ENCODE peak calls at places on chromosomes 7 and 10, in four cellular contexts. O, L, C and S are unnamed samples.

GRCh38 chr10:102153093-102153620 is 968 bp downstream of the NOLC1 start:
- DNase-seq in O (no peak), L (no peak), C (no peak), S (no peak)

GRCh38 chr7:2444476-2444875 is 31.7 kb downstream of the GRIFIN start:
- DNase-seq in O (peak; percentile 7), L (no peak), C (no peak), S (no peak)

GRCh38 chr10:546451-546850 is 143.0 kb downstream of the DIP2C start:
- DNase-seq in O (no peak), L (no peak), C (no peak), S (no peak)

GRCh38 chr7:6917258-6917657 is 91.2 kb upstream of the CCZ1B start:
- DNase-seq in O (no peak), L (no peak), C (no peak), S (no peak)

GRCh38 chr10:87671416-87671815 is 11.7 kb downstream of the PAPSS2 start:
- DNase-seq in O (no peak), L (no peak), C (no peak), S (no peak)

GRCh38 chr10:18195060-18195799 is 55.0 kb downstream of the CACNB2 start:
- DNase-seq in O (no peak), L (no peak), C (no peak), S (no peak)

GRCh38 chr10:1376384-1376945 is 320.3 kb downstream of the WDR37 start:
- DNase-seq in O (no peak), L (no peak), C (no peak), S (no peak)

GRCh38 chr7:63042730-63043511 is 955.7 kb upstream of the ZNF722 start:
- DNase-seq in O (no peak), L (no peak), C (no peak), S (no peak)

GRCh38 chr10:49613882-49614241 is at the start of gene CHAT:
- DNase-seq in O (no peak), L (no peak), C (no peak), S (no peak)

GRCh38 chr7:88141025-88141424 is 78.8 kb downstream of the SRI start:
- DNase-seq in O (no peak), L (no peak), C (no peak), S (no peak)

GRCh38 chr10:58531084-58531695 is 18.5 kb downstream of the BICC1 start:
- DNase-seq in O (peak; percentile 45), L (peak; percentile 57), C (peak; percentile 65), S (peak; percentile 59)

GRCh38 chr7:112383671-112384417 is 66.4 kb upstream of the IFRD1 start:
- DNase-seq in O (no peak), L (no peak), C (no peak), S (peak; percentile 18)

GRCh38 chr7:77473240-77474005 is 57.3 kb upstream of the GSAP start:
- DNase-seq in O (no peak), L (no peak), C (no peak), S (no peak)

GRCh38 chr7:55129409-55130078 is 110.7 kb downstream of the EGFR start:
- DNase-seq in O (no peak), L (no peak), C (no peak), S (no peak)

GRCh38 chr7:135322571-135323340 is 89.1 kb downstream of the STRA8 start:
- DNase-seq in O (no peak), L (no peak), C (no peak), S (no peak)

GRCh38 chr7:81684513-81685262 is 85.2 kb downstream of the HGF start:
- DNase-seq in O (no peak), L (peak; percentile 95), C (peak; percentile 53), S (peak; percentile 99)

GRCh38 chr10:12638103-12638502 is 288.8 kb downstream of the CAMK1D start:
- DNase-seq in O (no peak), L (no peak), C (peak; percentile 24), S (no peak)

GRCh38 chr10:103257812-103258211 is 12.1 kb downstream of the RPEL1 start:
- DNase-seq in O (no peak), L (no peak), C (no peak), S (no peak)

GRCh38 chr10:79101560-79101971 is 32.8 kb downstream of the ZMIZ1 start:
- DNase-seq in O (no peak), L (no peak), C (no peak), S (no peak)

GRCh38 chr7:28052933-28053332 is 127.7 kb downstream of the JAZF1 start:
- DNase-seq in O (no peak), L (no peak), C (no peak), S (no peak)

GRCh38 chr7:46830-47140 is 145.6 kb upstream of the FAM20C start:
- DNase-seq in O (no peak), L (no peak), C (no peak), S (no peak)

GRCh38 chr10:81876253-81876731 is 1.3 kb downstream of the NRG3 start:
- DNase-seq in O (no peak), L (no peak), C (no peak), S (no peak)

GRCh38 chr7:80837345-80837744 is 81.5 kb downstream of the SEMA3C start:
- DNase-seq in O (no peak), L (no peak), C (no peak), S (no peak)

GRCh38 chr10:70561051-70561450 is 41.5 kb downstream of the PRF1 start:
- DNase-seq in O (no peak), L (no peak), C (no peak), S (no peak)

GRCh38 chr7:112001089-112001826 is 204.9 kb downstream of the DOCK4 start:
- DNase-seq in O (no peak), L (peak; percentile 37), C (peak; percentile 26), S (peak; percentile 38)

GRCh38 chr10:73875139-73875475 is 752 bp upstream of the CAMK2G start:
- DNase-seq in O (no peak), L (no peak), C (no peak), S (no peak)

GRCh38 chr7:142603870-142604448 is 145.3 kb upstream of the PRSS1 start:
- DNase-seq in O (peak; percentile 83), L (peak; percentile 53), C (peak; percentile 52), S (peak; percentile 64)

GRCh38 chr10:23035569-23035968 is 59.8 kb upstream of the MSRB2 start:
- DNase-seq in O (peak; percentile 15), L (peak; percentile 21), C (peak; percentile 10), S (no peak)

GRCh38 chr7:28748934-28749584 is 209.1 kb downstream of the TRIL start:
- DNase-seq in O (no peak), L (peak; percentile 38), C (no peak), S (peak; percentile 76)

GRCh38 chr10:88565072-88565471 is 18.0 kb downstream of the RNLS start:
- DNase-seq in O (no peak), L (peak; percentile 12), C (no peak), S (no peak)

GRCh38 chr10:14322531-14322930 is 8.2 kb downstream of the FRMD4A start:
- DNase-seq in O (no peak), L (no peak), C (no peak), S (no peak)

GRCh38 chr7:17422966-17423365 is 124.5 kb downstream of the AHR start:
- DNase-seq in O (no peak), L (no peak), C (no peak), S (no peak)

GRCh38 chr7:82166666-82167065 is 276.9 kb downstream of the CACNA2D1 start:
- DNase-seq in O (no peak), L (no peak), C (no peak), S (no peak)

GRCh38 chr7:73869011-73869785 is 8.2 kb downstream of the TMEM270 start:
- DNase-seq in O (no peak), L (no peak), C (no peak), S (no peak)

GRCh38 chr10:106897631-106898161 is 266.8 kb downstream of the SORCS1 start:
- DNase-seq in O (no peak), L (no peak), C (no peak), S (no peak)
- TF ChIP-seq POLR2AphosphoS5 in O (no peak), L (no peak), C (no peak), S (no peak)

GRCh38 chr10:109280837-109281236 is 642.5 kb downstream of the XPNPEP1 start:
- DNase-seq in O (no peak), L (no peak), C (no peak), S (no peak)
- TF ChIP-seq TCF7L2 in O (no peak), L (no peak), C (no peak), S (no peak)

DNA sequence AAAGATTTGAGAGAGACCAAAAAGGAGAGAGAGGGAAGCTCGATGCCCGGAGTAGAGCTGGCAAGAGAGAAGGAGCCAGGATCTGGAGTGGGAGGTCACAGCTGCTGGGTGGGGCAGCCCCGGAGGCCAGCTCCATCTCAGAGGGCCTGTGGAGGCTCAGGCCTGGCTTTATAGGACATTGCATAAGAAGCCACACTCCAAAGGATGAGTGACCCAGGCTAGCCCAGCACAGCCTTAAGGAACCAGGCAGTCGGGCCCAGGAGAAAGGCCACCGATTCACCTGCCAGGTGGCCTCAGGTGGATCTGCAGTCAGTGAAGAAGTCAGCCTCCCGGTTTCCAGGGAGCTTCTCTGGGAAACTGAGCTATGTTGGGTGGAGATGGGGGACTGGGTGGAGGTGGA is 691 bp downstream of the PLAC9 start:
- DNase-seq in O (no peak), L (no peak), C (no peak), S (no peak)
- TF ChIP-seq POLR2AphosphoS5 in O (no peak), L (no peak), C (no peak), S (no peak)

GRCh38 chr7:79770970-79771369 is 317.5 kb upstream of the MAGI2 start:
- DNase-seq in O (no peak), L (no peak), C (no peak), S (no peak)

GRCh38 chr7:79770053-79770452 is 316.6 kb upstream of the MAGI2 start:
- DNase-seq in O (no peak), L (no peak), C (no peak), S (no peak)

GRCh38 chr7:79778786-79779382 is 325.4 kb upstream of the MAGI2 start:
- DNase-seq in O (no peak), L (no peak), C (no peak), S (no peak)

GRCh38 chr7:79774150-79774549 is 320.7 kb upstream of the MAGI2 start:
- DNase-seq in O (no peak), L (no peak), C (no peak), S (no peak)
- TF ChIP-seq TCF7L2 in O (no peak), L (no peak), C (no peak), S (no peak)

GRCh38 chr10:17003666-17004065 is 125.9 kb downstream of the CUBN start:
- DNase-seq in O (no peak), L (no peak), C (no peak), S (no peak)
- TF ChIP-seq POLR2AphosphoS5 in O (no peak), L (no peak), C (no peak), S (no peak)

GRCh38 chr7:24708244-24708643 is 49.0 kb downstream of the GSDME start:
- DNase-seq in O (no peak), L (no peak), C (no peak), S (no peak)

GRCh38 chr7:24704311-24704710 is 53.0 kb downstream of the GSDME start:
- DNase-seq in O (no peak), L (no peak), C (no peak), S (no peak)

GRCh38 chr7:24709051-24709450 is 48.2 kb downstream of the GSDME start:
- DNase-seq in O (no peak), L (no peak), C (no peak), S (no peak)

GRCh38 chr7:24705481-24705954 is 51.7 kb downstream of the GSDME start:
- DNase-seq in O (no peak), L (no peak), C (no peak), S (no peak)

GRCh38 chr7:24706211-24707165 is 50.8 kb downstream of the GSDME start:
- DNase-seq in O (no peak), L (no peak), C (no peak), S (no peak)
- TF ChIP-seq TCF7L2 in O (no peak), L (no peak), C (no peak), S (no peak)

GRCh38 chr7:12771378-12771877 is 84.0 kb downstream of the ARL4A start:
- DNase-seq in O (no peak), L (no peak), C (no peak), S (no peak)
- TF ChIP-seq POLR2AphosphoS5 in O (no peak), L (no peak), C (no peak), S (no peak)